ENCODE peak calls at places on chromosomes 2 and 18, in five cellular contexts. C is CD4-positive, alpha-beta memory T cell; G is tibial artery; L is PC-9; Y is SJCRH30. J is an unnamed sample.

GRCh38 chr2:36801088-36801487 is 104.6 kb downstream of the VIT start:
- DNase-seq in L (no peak), C (no peak), G (no peak), Y (no peak), J (no peak)

GRCh38 chr2:171347591-171348032 is 86.2 kb downstream of the METTL8 start:
- DNase-seq in G (no peak), Y (peak; percentile 63), L (peak; percentile 93), C (no peak), J (no peak)

GRCh38 chr2:175476950-175477349 is 295.4 kb upstream of the ATP5MC3 start:
- DNase-seq in L (no peak), Y (no peak), G (peak; percentile 25), C (no peak), J (peak; percentile 38)

GRCh38 chr2:64007924-64008323 is 11.3 kb downstream of the VPS54 start:
- DNase-seq in L (no peak), C (no peak), Y (no peak), G (no peak), J (no peak)

GRCh38 chr2:224948859-224949258 is 93.4 kb downstream of the DOCK10 start:
- DNase-seq in Y (no peak), G (peak; percentile 27), C (no peak), L (no peak), J (no peak)

GRCh38 chr2:85312404-85312803 is 15.4 kb downstream of the TGOLN2 start:
- DNase-seq in G (no peak), L (no peak), Y (no peak), C (no peak), J (no peak)

GRCh38 chr2:45055261-45055660 is 46.0 kb upstream of the SIX2 start:
- DNase-seq in Y (no peak), C (no peak), L (no peak), G (no peak), J (no peak)

GRCh38 chr2:129499747-129500146 is 479.7 kb upstream of the RAB6C start:
- DNase-seq in L (no peak), G (no peak), Y (no peak), C (no peak), J (no peak)

GRCh38 chr2:65710779-65711295 is 278.4 kb upstream of the SPRED2 start:
- DNase-seq in Y (no peak), G (no peak), L (peak; percentile 62), C (no peak), J (no peak)

GRCh38 chr2:120546077-120546864 is 189.4 kb upstream of the GLI2 start:
- DNase-seq in Y (no peak), G (peak; percentile 86), L (no peak), C (no peak), J (no peak)

GRCh38 chr2:55779459-55780421 is 86.1 kb upstream of the PNPT1 start:
- DNase-seq in Y (no peak), C (no peak), L (peak; percentile 87), G (no peak), J (no peak)

GRCh38 chr18:27135504-27136207 is 49.5 kb downstream of the CHST9 start:
- DNase-seq in Y (no peak), C (no peak), G (no peak), L (no peak), J (no peak)

GRCh38 chr2:208285853-208286252 is 19.8 kb downstream of the PIKFYVE start:
- DNase-seq in G (no peak), C (no peak), L (no peak), Y (no peak), J (no peak)

GRCh38 chr2:200525551-200525881 is 491 bp upstream of the SGO2 start:
- DNase-seq in G (no peak), L (no peak), Y (no peak), C (no peak), J (no peak)

GRCh38 chr2:68889500-68889899 is 18.3 kb upstream of the BMP10 start:
- DNase-seq in Y (peak; percentile 99), C (no peak), L (no peak), G (no peak), J (no peak)

GRCh38 chr18:12621737-12622306 is 36.1 kb downstream of the SPIRE1 start:
- DNase-seq in C (no peak), Y (no peak), G (no peak), L (no peak), J (no peak)

GRCh38 chr2:203126971-203127370 is 111.8 kb upstream of the CYP20A1 start:
- DNase-seq in L (no peak), C (no peak), Y (no peak), G (no peak), J (no peak)

GRCh38 chr2:101900375-101900774 is 91.4 kb upstream of the IL1R2 start:
- DNase-seq in G (no peak), Y (no peak), L (no peak), C (no peak), J (no peak)

GRCh38 chr18:57923606-57924005 is 120.4 kb upstream of the NEDD4L start:
- DNase-seq in L (no peak), Y (no peak), G (no peak), C (no peak), J (no peak)

GRCh38 chr2:157868993-157869392 is 7.1 kb downstream of the ACVR1 start:
- DNase-seq in C (no peak), L (no peak), G (no peak), Y (no peak), J (no peak)

GRCh38 chr2:187826023-187826422 is 271.8 kb upstream of the TFPI start:
- DNase-seq in G (no peak), C (no peak), Y (no peak), L (no peak), J (no peak)

GRCh38 chr18:9951022-9951859 is 37.4 kb downstream of the VAPA start:
- DNase-seq in G (no peak), C (no peak), Y (peak; percentile 19), L (peak; percentile 46), J (no peak)

GRCh38 chr18:31100598-31101147 is 1.5 kb downstream of the DSC2 start:
- DNase-seq in L (no peak), G (no peak), Y (no peak), C (no peak), J (peak; percentile 6)

GRCh38 chr2:75787532-75788132 is 76.9 kb upstream of the GCFC2 start:
- DNase-seq in Y (no peak), L (no peak), G (no peak), C (no peak), J (no peak)

GRCh38 chr18:44841221-44841620 is 160.5 kb downstream of the SETBP1 start:
- DNase-seq in C (no peak), G (no peak), L (no peak), Y (no peak), J (no peak)

GRCh38 chr18:74898965-74899364 is 301.3 kb downstream of the ZNF407 start:
- DNase-seq in L (no peak), Y (no peak), G (no peak), C (no peak), J (no peak)

GRCh38 chr2:190478572-190478971 is 56.0 kb downstream of the NEMP2 start:
- DNase-seq in C (no peak), L (no peak), Y (no peak), G (no peak), J (no peak)

GRCh38 chr2:168810235-168810634 is 7.8 kb downstream of the NOSTRIN start:
- DNase-seq in Y (no peak), G (no peak), L (no peak), C (no peak), J (no peak)

GRCh38 chr2:105329561-105330495 is at the start of gene TGFBRAP1:
- DNase-seq in Y (peak; percentile 55), L (no peak), C (peak; percentile 59), G (peak; percentile 21), J (peak; percentile 60)

GRCh38 chr2:222100704-222101103 is 198.1 kb downstream of the PAX3 start:
- DNase-seq in C (no peak), L (no peak), Y (no peak), G (no peak), J (no peak)

GRCh38 chr2:122070241-122070731 is 314.8 kb downstream of the TSN start:
- DNase-seq in L (no peak), G (no peak), Y (no peak), C (no peak), J (no peak)

GRCh38 chr2:200713704-200714064 is 98.0 kb upstream of the BZW1 start:
- DNase-seq in L (no peak), G (no peak), C (no peak), Y (no peak), J (no peak)

GRCh38 chr2:24891201-24891600 is 28.8 kb downstream of the ADCY3 start:
- DNase-seq in Y (no peak), L (no peak), G (no peak), C (no peak), J (no peak)

GRCh38 chr18:22152093-22152492 is 17.3 kb upstream of the GATA6 start:
- DNase-seq in Y (no peak), G (no peak), L (no peak), C (no peak), J (no peak)

GRCh38 chr2:81523344-81523743 is 1218.8 kb upstream of the LRRTM1 start:
- DNase-seq in Y (no peak), L (no peak), C (no peak), G (no peak), J (no peak)

GRCh38 chr2:86042256-86043168 is 63.2 kb downstream of the POLR1A start:
- DNase-seq in C (no peak), Y (no peak), G (no peak), L (no peak), J (no peak)

GRCh38 chr2:71223767-71224333 is 3.1 kb downstream of the PAIP2B start:
- DNase-seq in Y (peak; percentile 79), C (no peak), G (peak; percentile 24), L (peak; percentile 61), J (peak; percentile 60)

DNA sequence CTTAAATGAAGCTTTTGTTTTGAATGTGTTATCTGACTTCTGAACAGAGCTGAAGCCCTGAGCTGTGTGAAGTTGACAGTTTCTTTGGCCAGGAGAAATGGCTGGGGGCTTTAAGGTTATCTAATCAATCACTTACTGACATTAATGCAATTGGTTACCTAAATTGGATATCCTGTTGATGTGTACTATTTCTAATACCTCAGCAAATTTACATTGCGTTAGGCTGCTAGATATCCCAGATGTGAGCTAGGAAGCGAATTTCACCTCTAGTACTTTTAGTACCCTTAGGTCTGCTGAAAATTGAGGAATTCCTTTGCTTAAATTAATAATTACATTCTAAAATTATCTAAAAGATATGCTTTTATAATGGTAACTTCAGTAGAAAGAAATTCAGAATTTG is 102.0 kb downstream of the LCLAT1 start:
- DNase-seq in G (no peak), L (no peak), C (no peak), Y (no peak), J (no peak)
- H3K27ac ChIP-seq in G (no peak overlapping the region), L (no peak overlapping the region), C (no peak overlapping the region), Y (no peak overlapping the region), J (no peak overlapping the region)

GRCh38 chr2:26178246-26178645 is 5.4 kb downstream of the GAREM2 start:
- DNase-seq in G (no peak), L (no peak), Y (no peak), C (no peak), J (no peak)
- H3K4me3 ChIP-seq in G (peak overlapping the region; percentile 53), L (peak overlapping the region; percentile 54), Y (no peak overlapping the region), C (no peak overlapping the region), J (peak overlapping the region; percentile 63)

GRCh38 chr2:240179941-240180666 is 39.6 kb upstream of the OTOS start:
- DNase-seq in C (no peak), G (no peak), Y (peak; percentile 64), L (no peak), J (no peak)
- H3K27me3 ChIP-seq in C (no peaks in the 10 kb centered on the region), G (peaks cover 50% of the 10 kb centered on the region), Y (peaks cover 7% of the 10 kb centered on the region), L (peaks cover 100% of the 10 kb centered on the region), J (no peaks in the 10 kb centered on the region)

GRCh38 chr18:48996901-48997463 is 46.2 kb upstream of the SMAD7 start:
- DNase-seq in Y (no peak), L (peak; percentile 96), G (no peak), C (peak; percentile 76), J (no peak)
- H3K27ac ChIP-seq in Y (peak overlapping the region; percentile 77), L (peak overlapping the region; percentile 97), G (peak overlapping the region; percentile 71), C (peak overlapping the region; percentile 49), J (peak overlapping the region; percentile 70)

J was measured in heart right ventricle.